ENCODE peak calls at places on chromosome 1, in five cellular contexts. B is HepG2, R is HCT116, C is upper lobe of left lung, V is GM12891. F is an unnamed sample.
A peak's percentile ranks its signal among the peaks of the same experiment; 100 is the strongest.

GRCh38 chr1:27402349-27402754 is 9.9 kb downstream of the GPR3 start:
- DNase-seq in C (peak; percentile 90), B (peak; percentile 41), R (no peak), V (no peak), F (peak; percentile 91)

GRCh38 chr1:29414091-29414490 is 177.8 kb downstream of the PTPRU start:
- DNase-seq in V (no peak), R (no peak), C (no peak), B (no peak), F (no peak)

GRCh38 chr1:44267438-44267837 is 54.2 kb downstream of the DMAP1 start:
- DNase-seq in R (no peak), C (no peak), V (no peak), B (no peak), F (no peak)

GRCh38 chr1:103110701-103111100 is 2.4 kb upstream of the COL11A1 start:
- DNase-seq in R (no peak), C (no peak), B (no peak), V (no peak), F (no peak)

GRCh38 chr1:116989851-116990250 is 11.7 kb upstream of the CD101 start:
- DNase-seq in C (no peak), B (no peak), R (no peak), V (no peak), F (no peak)

GRCh38 chr1:198656500-198656932 is 17.7 kb downstream of the PTPRC start:
- DNase-seq in C (peak; percentile 75), V (no peak), B (no peak), R (no peak), F (peak; percentile 67)

GRCh38 chr1:89938171-89939055 is 56.5 kb upstream of the ZNF326 start:
- DNase-seq in V (no peak), R (no peak), B (peak; percentile 82), C (no peak), F (no peak)

GRCh38 chr1:202684716-202685115 is 25.5 kb downstream of the SYT2 start:
- DNase-seq in V (no peak), C (no peak), B (no peak), R (no peak), F (no peak)

GRCh38 chr1:1230656-1231399 is 973 bp downstream of the SDF4 start:
- DNase-seq in V (no peak), B (peak; percentile 60), R (peak; percentile 45), C (no peak), F (no peak)

GRCh38 chr1:113615425-113615824 is 143.9 kb downstream of the PHTF1 start:
- DNase-seq in V (no peak), B (no peak), C (no peak), R (no peak), F (no peak)

GRCh38 chr1:172969611-172970010 is 81.1 kb downstream of the TNFSF18 start:
- DNase-seq in R (no peak), C (no peak), V (no peak), B (peak; percentile 36), F (no peak)

GRCh38 chr1:182720465-182720864 is 36.1 kb upstream of the RGS8 start:
- DNase-seq in B (no peak), C (no peak), V (no peak), R (peak; percentile 19), F (no peak)

GRCh38 chr1:94542088-94542671 is 621 bp upstream of the F3 start:
- DNase-seq in V (peak; percentile 8), B (no peak), C (no peak), R (no peak), F (peak; percentile 88)

GRCh38 chr1:205494119-205494518 is 10.3 kb upstream of the CDK18 start:
- DNase-seq in R (no peak), B (no peak), C (no peak), V (no peak), F (no peak)

GRCh38 chr1:212696721-212697331 is 2.8 kb downstream of the BATF3 start:
- DNase-seq in B (no peak), C (no peak), R (no peak), V (no peak), F (no peak)

GRCh38 chr1:204126367-204126766 is 25.5 kb downstream of the ETNK2 start:
- DNase-seq in R (no peak), V (no peak), B (no peak), C (no peak), F (no peak)
- TF ChIP-seq POLR2AphosphoS5 in R (no peak), V (no peak), B (no peak), C (no peak), F (no peak)

DNA sequence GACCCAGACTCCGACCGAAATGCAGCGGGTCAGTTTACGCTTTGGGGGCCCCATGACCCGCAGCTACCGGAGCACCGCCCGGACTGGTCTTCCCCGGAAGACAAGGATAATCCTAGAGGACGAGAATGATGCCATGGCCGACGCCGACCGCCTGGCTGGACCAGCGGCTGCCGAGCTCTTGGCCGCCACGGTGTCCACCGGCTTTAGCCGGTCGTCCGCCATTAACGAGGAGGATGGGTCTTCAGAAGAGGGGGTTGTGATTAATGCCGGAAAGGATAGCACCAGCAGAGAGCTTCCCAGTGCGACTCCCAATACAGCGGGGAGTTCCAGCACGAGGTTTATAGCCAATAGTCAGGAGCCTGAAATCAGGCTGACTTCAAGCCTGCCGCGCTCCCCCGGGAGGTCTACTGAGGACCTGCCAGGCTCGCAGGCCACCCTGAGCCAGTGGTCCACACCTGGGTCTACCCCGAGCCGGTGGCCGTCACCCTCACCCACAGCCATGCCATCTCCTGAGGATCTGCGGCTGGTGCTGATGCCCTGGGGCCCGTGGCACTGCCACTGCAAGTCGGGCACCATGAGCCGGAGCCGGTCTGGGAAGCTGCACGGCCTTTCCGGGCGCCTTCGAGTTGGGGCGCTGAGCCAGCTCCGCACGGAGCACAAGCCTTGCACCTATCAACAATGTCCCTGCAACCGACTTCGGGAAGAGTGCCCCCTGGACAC is 534 bp downstream of the C1orf56 start:
- DNase-seq in C (peak; percentile 86), B (peak; percentile 58), R (no peak), V (peak; percentile 67), F (peak; percentile 89)
- TF ChIP-seq POLR2A in C (no peak), B (no peak), R (no peak), V (peak; percentile 23), F (peak; percentile 2)

DNA sequence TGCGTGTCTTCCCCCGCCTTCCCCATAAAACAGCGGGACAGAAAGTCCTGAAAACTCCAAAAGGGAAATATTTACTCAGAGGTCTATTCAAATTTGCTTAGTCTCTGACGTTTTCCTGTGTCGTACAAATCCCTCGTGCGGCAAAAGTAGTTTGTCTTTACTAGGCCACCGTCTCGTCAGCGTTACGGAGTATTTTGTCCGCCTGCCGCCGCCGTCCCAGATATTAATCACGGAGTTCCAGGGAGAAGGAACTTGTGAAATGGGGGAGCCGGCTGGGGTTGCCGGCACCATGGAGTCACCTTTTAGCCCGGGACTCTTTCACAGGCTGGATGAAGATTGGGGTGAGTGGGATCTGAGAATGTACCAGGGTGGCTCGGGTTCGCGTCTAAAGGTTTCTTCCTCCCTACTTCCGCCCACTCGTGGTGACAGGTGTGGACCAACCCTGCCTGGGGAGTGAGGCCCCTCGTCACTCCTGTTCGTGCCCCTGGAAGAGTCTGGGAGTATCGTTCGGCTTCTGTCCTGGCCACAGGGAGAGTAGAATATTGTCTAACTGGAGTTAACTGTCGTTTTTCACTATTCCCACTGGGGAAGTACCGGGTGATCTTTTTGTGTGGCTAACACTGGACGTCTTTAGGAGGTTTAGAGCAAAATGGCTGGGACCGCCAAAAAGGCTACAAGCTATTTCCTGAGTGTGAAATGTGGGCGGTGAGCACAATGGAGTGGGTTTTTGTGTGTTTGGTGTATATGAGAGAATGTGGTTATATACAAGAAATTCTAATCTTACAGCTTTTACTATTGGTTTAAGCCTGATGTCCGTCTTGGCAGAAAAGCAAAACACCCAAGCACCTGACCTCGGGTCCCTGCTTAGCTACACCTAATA is at the start of gene ATF6:
- DNase-seq in C (peak; percentile 88), B (peak; percentile 93), V (peak; percentile 35), R (peak; percentile 92), F (peak; percentile 97)
- TF ChIP-seq POLR2AphosphoS5 in C (peak; percentile 89), B (peak; percentile 66), V (peak; percentile 82), R (peak; percentile 90), F (peak; percentile 88)

GRCh38 chr1:156246762-156247459 is 945 bp downstream of the PAQR6 start:
- DNase-seq in C (no peak), R (no peak), V (no peak), B (no peak), F (peak; percentile 74)
- TF ChIP-seq POLR2A in C (no peak), R (no peak), V (no peak), B (peak; percentile 25), F (no peak)

DNA sequence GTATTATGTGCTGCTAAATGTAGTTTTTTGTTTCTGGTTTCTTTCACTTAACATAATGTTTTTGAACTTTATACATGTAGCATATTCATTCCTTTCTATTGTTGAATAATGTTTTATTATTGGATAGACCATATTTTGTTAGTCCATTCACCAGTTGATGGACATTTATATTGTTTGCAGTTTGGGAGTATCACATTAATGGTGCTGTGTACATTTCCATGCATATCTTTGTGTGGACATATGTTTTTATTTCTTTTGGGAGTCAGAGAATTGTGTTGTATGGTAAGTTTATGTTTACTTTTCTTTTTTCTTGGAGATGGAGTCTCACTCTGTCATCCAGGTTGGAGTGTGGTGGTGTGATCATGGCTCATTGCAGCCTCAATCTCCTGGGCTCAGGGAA is 134.6 kb downstream of the MAST2 start:
- DNase-seq in B (no peak), V (no peak), R (no peak), C (no peak), F (no peak)
- TF ChIP-seq POLR2AphosphoS5 in B (no peak), V (no peak), R (no peak), C (no peak), F (no peak)

GRCh38 chr1:36400825-36401601 is 3.3 kb upstream of the LSM10 start:
- DNase-seq in V (peak; percentile 59), R (peak; percentile 95), B (peak; percentile 93), C (peak; percentile 85), F (peak; percentile 87)
- TF ChIP-seq POLR2A in V (peak; percentile 84), R (peak; percentile 98), B (peak; percentile 95), C (peak; percentile 42), F (peak; percentile 8)

F was measured in sigmoid colon.